ENCODE peak calls at places on chromosomes 5 and 9, in ten cellular contexts. Q, Y, P, I, X, A, G, C, E and K are unnamed samples.

GRCh38 chr5:74934949-74935751 is 69.0 kb upstream of the FAM169A start:
- DNase-seq in Q (no peak), Y (peak; percentile 71), P (no peak), I (peak; percentile 29), X (peak; percentile 25), A (no peak), G (peak; percentile 33), C (no peak), E (no peak), K (peak; percentile 11)

GRCh38 chr9:136742640-136743391 is at the start of gene LCN10:
- DNase-seq in Q (no peak), Y (no peak), P (no peak), I (no peak), X (no peak), A (no peak), G (no peak), C (no peak), E (no peak), K (no peak)

GRCh38 chr5:83337453-83338035 is 134.0 kb upstream of the VCAN start:
- DNase-seq in Q (no peak), Y (no peak), P (no peak), I (no peak), X (no peak), A (no peak), G (no peak), C (no peak), E (no peak), K (no peak)

GRCh38 chr9:113484258-113484730 is 20.8 kb downstream of the RGS3 start:
- DNase-seq in Q (no peak), Y (peak; percentile 65), P (peak; percentile 87), I (no peak), X (no peak), A (no peak), G (no peak), C (no peak), E (no peak), K (no peak)

GRCh38 chr5:159337291-159337974 is 7.1 kb upstream of the IL12B start:
- DNase-seq in Q (no peak), Y (no peak), P (no peak), I (peak; percentile 66), X (peak; percentile 66), A (no peak), G (no peak), C (peak; percentile 65), E (no peak), K (peak; percentile 68)

GRCh38 chr5:113380299-113381014 is 54.3 kb downstream of the TSSK1B start:
- DNase-seq in Q (no peak), Y (no peak), P (no peak), I (no peak), X (no peak), A (no peak), G (no peak), C (no peak), E (no peak), K (no peak)

GRCh38 chr5:172086312-172086975 is 80.0 kb upstream of the FBXW11 start:
- DNase-seq in Q (no peak), Y (no peak), P (no peak), I (no peak), X (no peak), A (no peak), G (no peak), C (no peak), E (no peak), K (no peak)

GRCh38 chr9:128998462-128998861 is 29.7 kb downstream of the SH3GLB2 start:
- DNase-seq in Q (no peak), Y (no peak), P (no peak), I (no peak), X (no peak), A (no peak), G (no peak), C (no peak), E (no peak), K (no peak)

GRCh38 chr5:121668635-121669034 is 183.0 kb upstream of the FTMT start:
- DNase-seq in Q (no peak), Y (no peak), P (no peak), I (no peak), X (peak; percentile 30), A (no peak), G (no peak), C (peak; percentile 62), E (no peak), K (no peak)

GRCh38 chr5:141778211-141778610 is 96.2 kb upstream of the ARAP3 start:
- DNase-seq in Q (peak; percentile 53), Y (no peak), P (no peak), I (no peak), X (peak; percentile 85), A (no peak), G (no peak), C (peak; percentile 20), E (no peak), K (no peak)

GRCh38 chr5:17964067-17964466 is 329.8 kb downstream of the TAF11L14 start:
- DNase-seq in Q (no peak), Y (no peak), P (no peak), I (no peak), X (no peak), A (no peak), G (no peak), C (no peak), E (no peak), K (no peak)

GRCh38 chr5:153159611-153160010 is 330.9 kb upstream of the GRIA1 start:
- DNase-seq in Q (no peak), Y (no peak), P (peak; percentile 33), I (no peak), X (peak; percentile 64), A (no peak), G (no peak), C (peak; percentile 40), E (no peak), K (no peak)

GRCh38 chr5:129096382-129096991 is 1.9 kb downstream of the ISOC1 start:
- DNase-seq in Q (no peak), Y (no peak), P (no peak), I (no peak), X (peak; percentile 34), A (no peak), G (no peak), C (no peak), E (no peak), K (no peak)

GRCh38 chr9:33446507-33447403 is 638 bp downstream of the AQP3 start:
- DNase-seq in Q (peak; percentile 10), Y (peak; percentile 47), P (no peak), I (peak; percentile 57), X (peak; percentile 64), A (no peak), G (no peak), C (no peak), E (peak; percentile 24), K (peak; percentile 39)

GRCh38 chr5:124718376-124718775 is 28.1 kb downstream of the ZNF608 start:
- DNase-seq in Q (no peak), Y (peak; percentile 37), P (no peak), I (no peak), X (no peak), A (peak; percentile 6), G (no peak), C (no peak), E (peak; percentile 52), K (no peak)

GRCh38 chr9:136438909-136439549 is 616 bp downstream of the INPP5E start:
- DNase-seq in Q (no peak), Y (no peak), P (peak; percentile 53), I (peak; percentile 57), X (peak; percentile 30), A (no peak), G (peak; percentile 42), C (no peak), E (peak; percentile 21), K (peak; percentile 51)

GRCh38 chr5:35908814-35909213 is 29.6 kb downstream of the CAPSL start:
- DNase-seq in Q (no peak), Y (no peak), P (no peak), I (no peak), X (no peak), A (no peak), G (no peak), C (no peak), E (no peak), K (no peak)

GRCh38 chr9:29659014-29659413 is 2085.7 kb upstream of the C9orf72 start:
- DNase-seq in Q (no peak), Y (no peak), P (no peak), I (no peak), X (no peak), A (no peak), G (no peak), C (no peak), E (no peak), K (no peak)

GRCh38 chr5:138330813-138331448 is 673 bp downstream of the CDC25C start:
- DNase-seq in Q (no peak), Y (no peak), P (no peak), I (no peak), X (peak; percentile 53), A (no peak), G (no peak), C (no peak), E (no peak), K (no peak)